ENCODE peak calls at places on chromosomes 4 and X, in four cellular contexts. P, N, U and D are unnamed samples.

GRCh38 chr4:2045518-2045951 is 13.6 kb upstream of the NAT8L start:
- DNase-seq in P (no peak), N (no peak), U (no peak), D (no peak)

GRCh38 chr4:8086751-8087445 is 71.7 kb downstream of the ABLIM2 start:
- DNase-seq in N (no peak), P (no peak), U (no peak), D (no peak)

GRCh38 chr4:105145913-105146285 is 777 bp upstream of the TET2 start:
- DNase-seq in N (no peak), P (no peak), U (no peak), D (peak; percentile 45)

GRCh38 chr4:107877361-107877760 is 52.6 kb downstream of the SGMS2 start:
- DNase-seq in P (no peak), N (no peak), U (no peak), D (no peak)

GRCh38 chrX:124328765-124329164 is 3.7 kb upstream of the TEX13D start:
- DNase-seq in U (no peak), P (no peak), N (no peak), D (no peak)

GRCh38 chr4:156168288-156168687 is 214.6 kb upstream of the CTSO start:
- DNase-seq in U (no peak), P (no peak), N (no peak), D (no peak)

GRCh38 chrX:154317391-154318000 is 21.9 kb downstream of the TKTL1 start:
- DNase-seq in U (peak; percentile 31), P (no peak), N (no peak), D (peak; percentile 34)

GRCh38 chr4:43330288-43330687 is 437.8 kb downstream of the GRXCR1 start:
- DNase-seq in U (no peak), P (no peak), N (no peak), D (no peak)

GRCh38 chr4:25775166-25775565 is 87.6 kb downstream of the SEL1L3 start:
- DNase-seq in N (no peak), U (no peak), P (no peak), D (no peak)

GRCh38 chrX:108298165-108298602 is 140.0 kb downstream of the COL4A6 start:
- DNase-seq in N (peak; percentile 81), U (no peak), P (no peak), D (no peak)

GRCh38 chr4:145909773-145910172 is 28.9 kb downstream of the ZNF827 start:
- DNase-seq in P (no peak), U (no peak), N (no peak), D (no peak)

GRCh38 chr4:76306882-76307669 is 543 bp downstream of the STBD1 start:
- DNase-seq in N (peak; percentile 19), P (no peak), U (no peak), D (peak; percentile 76)

GRCh38 chr4:15740764-15741404 is 37.2 kb upstream of the CD38 start:
- DNase-seq in P (no peak), U (no peak), N (peak; percentile 77), D (no peak)

GRCh38 chr4:15738877-15739276 is 36.0 kb downstream of the BST1 start:
- DNase-seq in P (no peak), U (no peak), N (no peak), D (no peak)

GRCh38 chr4:15735531-15735930 is 32.7 kb downstream of the BST1 start:
- DNase-seq in N (no peak), P (no peak), U (no peak), D (no peak)

GRCh38 chr4:15737255-15737654 is 34.4 kb downstream of the BST1 start:
- DNase-seq in N (no peak), U (no peak), P (no peak), D (no peak)

DNA sequence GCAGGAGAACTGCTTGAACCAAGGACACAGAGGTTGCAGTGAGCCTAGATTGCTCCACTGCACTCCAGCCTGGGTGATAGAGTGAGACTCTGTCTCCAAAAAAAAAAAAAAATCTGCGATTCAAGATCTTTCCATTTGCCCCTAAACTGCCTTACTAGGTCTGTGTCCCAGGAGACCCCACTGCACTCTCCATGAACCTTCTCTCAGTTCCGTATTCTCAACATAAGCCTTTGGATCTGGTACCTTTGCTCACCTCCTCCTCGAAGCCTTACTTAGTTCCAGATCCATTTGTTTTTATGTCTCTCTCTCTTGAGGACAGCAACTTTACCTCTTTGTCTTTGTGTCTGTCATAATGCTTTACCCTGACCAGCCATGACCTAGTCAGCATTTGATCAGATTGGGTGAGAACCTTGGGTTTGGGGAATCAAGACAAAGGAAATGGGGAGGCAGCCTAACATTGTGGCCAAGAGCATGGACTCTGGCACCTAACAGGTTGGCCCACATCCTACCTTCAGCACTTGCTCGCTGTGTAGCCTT is 33.7 kb downstream of the BST1 start:
- DNase-seq in U (no peak), N (no peak), P (no peak), D (no peak)
- TF ChIP-seq NR2C2 in U (no peak), N (no peak), P (no peak), D (no peak)

GRCh38 chrX:17689971-17690409 is 47.3 kb upstream of the SCML1 start:
- DNase-seq in U (peak; percentile 32), P (peak; percentile 7), N (peak; percentile 35), D (peak; percentile 15)
- TF ChIP-seq SP1 in U (no peak), P (no peak), N (no peak), D (no peak)

DNA sequence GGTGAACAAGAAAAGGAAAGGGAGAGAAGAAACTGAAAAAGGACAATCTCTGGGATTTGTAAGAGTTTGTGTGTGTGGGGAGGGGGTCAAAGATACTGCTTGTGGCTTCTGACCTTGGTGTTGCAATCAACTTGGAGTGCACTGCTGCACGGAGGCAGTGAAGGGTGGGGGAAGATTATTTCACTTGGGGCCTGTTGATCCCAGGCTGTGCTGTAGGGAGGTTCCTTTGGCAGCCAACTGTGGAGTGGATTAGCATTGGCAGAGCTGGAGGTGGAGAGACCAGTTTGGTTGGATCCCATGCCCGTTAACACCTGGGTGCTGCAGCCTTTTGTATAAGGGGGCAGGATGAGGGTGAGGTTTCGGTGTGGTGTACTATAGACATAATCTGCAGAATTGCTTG is 38.2 kb downstream of the AFF1 start:
- DNase-seq in P (no peak), U (no peak), N (peak; percentile 72), D (peak; percentile 19)
- TF ChIP-seq NR2C2 in P (no peak), U (peak; percentile 60), N (peak; percentile 75), D (no peak)

GRCh38 chr4:179196511-179196910 is 1754.3 kb upstream of the AGA start:
- DNase-seq in P (no peak), U (no peak), N (no peak), D (no peak)
- TF ChIP-seq SP1 in P (no peak), U (no peak), N (no peak), D (no peak)

GRCh38 chr4:80069837-80070788 is 2.9 kb downstream of the ANTXR2 start:
- DNase-seq in N (no peak), P (no peak), U (no peak), D (no peak)
- TF ChIP-seq NR2C2 in N (no peak), P (no peak), U (no peak), D (no peak)

GRCh38 chr4:128244379-128244778 is 43.2 kb downstream of the PGRMC2 start:
- DNase-seq in N (no peak), U (no peak), P (no peak), D (no peak)
- TF ChIP-seq SP1 in N (no peak), U (no peak), P (no peak), D (no peak)

GRCh38 chr4:184471872-184472539 is 2.3 kb downstream of the IRF2 start:
- DNase-seq in N (no peak), P (no peak), U (no peak), D (no peak)
- TF ChIP-seq NR2C2 in N (no peak), P (no peak), U (no peak), D (no peak)